ENCODE peak calls at places on chromosomes 2 and 18, in eight cellular contexts. A is sigmoid colon; T is coronary artery; Z is RWPE2; M is CD8-positive, alpha-beta memory T cell; P is aorta; C is suprapubic skin; E is right atrium auricular region. N is an unnamed sample.

GRCh38 chr18:64693756-64694155 is 544.9 kb upstream of the LINC00305 start:
- DNase-seq in A (no peak), C (no peak), Z (no peak), E (no peak), P (no peak), T (no peak), M (no peak), N (no peak)

GRCh38 chr2:48504647-48505327 is 25.2 kb upstream of the STON1 start:
- DNase-seq in Z (no peak), A (no peak), P (no peak), C (no peak), T (no peak), M (no peak), E (no peak), N (no peak)

GRCh38 chr2:145842002-145842401 is 1322.1 kb upstream of the ZEB2 start:
- DNase-seq in C (no peak), T (no peak), P (no peak), A (no peak), Z (no peak), E (no peak), M (no peak), N (no peak)

GRCh38 chr2:28449489-28450395 is 46.1 kb upstream of the PLB1 start:
- DNase-seq in P (no peak), A (peak; percentile 46), Z (no peak), C (peak; percentile 74), E (no peak), T (no peak), M (no peak), N (no peak)

GRCh38 chr18:63974991-63975390 is 5.1 kb downstream of the SERPINB8 start:
- DNase-seq in T (no peak), M (no peak), A (no peak), P (no peak), E (no peak), C (no peak), Z (no peak), N (no peak)

GRCh38 chr2:134795765-134796164 is 42.7 kb upstream of the ACMSD start:
- DNase-seq in M (no peak), E (no peak), Z (no peak), A (no peak), T (no peak), C (no peak), P (no peak), N (no peak)

GRCh38 chr2:130252880-130253645 is 54.8 kb upstream of the TUBA3E start:
- DNase-seq in E (no peak), C (no peak), P (no peak), A (no peak), Z (no peak), T (no peak), M (no peak), N (no peak)

GRCh38 chr2:162582357-162582798 is 238.4 kb downstream of the GCA start:
- DNase-seq in E (no peak), Z (no peak), T (no peak), P (no peak), A (no peak), C (no peak), M (no peak), N (no peak)

GRCh38 chr18:79927597-79928562 is 23.6 kb downstream of the SLC66A2 start:
- DNase-seq in C (peak; percentile 70), T (peak; percentile 65), Z (peak; percentile 58), A (peak; percentile 34), E (no peak), P (peak; percentile 33), M (no peak), N (no peak)

GRCh38 chr2:9950521-9951271 is 797 bp upstream of the GRHL1 start:
- DNase-seq in E (no peak), A (peak; percentile 75), P (no peak), T (no peak), Z (no peak), C (no peak), M (peak; percentile 54), N (peak; percentile 29)

GRCh38 chr18:74342416-74343043 is 26.9 kb downstream of the C18orf63 start:
- DNase-seq in E (no peak), T (no peak), M (no peak), P (no peak), Z (no peak), A (no peak), C (no peak), N (no peak)

GRCh38 chr2:207254526-207255464 is 89.0 kb upstream of the KLF7 start:
- DNase-seq in C (no peak), P (no peak), M (no peak), Z (no peak), T (no peak), E (no peak), A (no peak), N (no peak)

GRCh38 chr2:229860334-229860733 is 61.5 kb downstream of the TRIP12 start:
- DNase-seq in C (no peak), T (no peak), Z (no peak), E (no peak), M (no peak), A (no peak), P (no peak), N (no peak)

GRCh38 chr2:218024336-218024735 is 21.5 kb upstream of the TNS1 start:
- DNase-seq in A (peak; percentile 22), E (no peak), Z (peak; percentile 32), C (peak; percentile 60), P (peak; percentile 34), T (peak; percentile 68), M (no peak), N (peak; percentile 40)

GRCh38 chr2:8165550-8165949 is 516.3 kb upstream of the ID2 start:
- DNase-seq in C (no peak), E (no peak), T (no peak), Z (no peak), M (no peak), A (no peak), P (no peak), N (no peak)

GRCh38 chr2:8159966-8160603 is 521.8 kb upstream of the ID2 start:
- DNase-seq in P (no peak), C (no peak), M (no peak), E (no peak), Z (no peak), A (no peak), T (no peak), N (no peak)

GRCh38 chr2:8159211-8159965 is 522.5 kb upstream of the ID2 start:
- DNase-seq in P (no peak), M (no peak), E (no peak), A (no peak), T (no peak), C (no peak), Z (no peak), N (no peak)

GRCh38 chr2:8160959-8161358 is 520.9 kb upstream of the ID2 start:
- DNase-seq in M (no peak), E (no peak), A (no peak), P (no peak), Z (no peak), C (no peak), T (no peak), N (no peak)

DNA sequence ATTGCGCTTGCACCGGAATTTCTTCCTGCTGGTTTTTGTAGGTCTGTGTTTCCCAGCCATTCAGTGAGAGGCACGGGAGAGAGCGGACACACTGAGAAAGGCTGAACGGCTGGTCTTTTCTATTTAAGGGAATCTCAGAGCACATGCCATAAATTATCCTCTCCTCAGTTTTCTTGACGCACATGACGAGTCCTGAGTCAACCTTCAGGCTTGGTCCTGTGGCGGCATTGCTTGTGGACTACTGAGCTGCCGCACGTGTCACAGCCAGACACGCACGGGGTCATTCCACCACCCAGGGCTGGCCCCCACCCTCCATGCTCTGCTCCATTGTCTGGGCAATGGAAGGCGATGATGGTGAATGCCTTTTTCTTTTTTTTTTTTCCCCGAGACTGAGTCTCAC is 519.3 kb upstream of the ID2 start:
- DNase-seq in Z (no peak), A (peak; percentile 94), P (no peak), C (no peak), E (no peak), T (no peak), M (no peak), N (no peak)
- H3K27ac ChIP-seq in Z (no peak overlapping the region), A (peak overlapping the region; percentile 85), P (no peak overlapping the region), C (no peak overlapping the region), E (no peak overlapping the region), T (no peak overlapping the region), M (no peak overlapping the region), N (no peak overlapping the region)

GRCh38 chr2:234880551-234881211 is 71.1 kb upstream of the SH3BP4 start:
- DNase-seq in C (no peak), Z (peak; percentile 71), A (no peak), M (no peak), E (no peak), P (no peak), T (no peak), N (no peak)
- H3K4me3 ChIP-seq in C (no peak overlapping the region), Z (no peak overlapping the region), A (no peak overlapping the region), M (no peak overlapping the region), E (no peak overlapping the region), P (no peak overlapping the region), T (no peak overlapping the region), N (no peak overlapping the region)

DNA sequence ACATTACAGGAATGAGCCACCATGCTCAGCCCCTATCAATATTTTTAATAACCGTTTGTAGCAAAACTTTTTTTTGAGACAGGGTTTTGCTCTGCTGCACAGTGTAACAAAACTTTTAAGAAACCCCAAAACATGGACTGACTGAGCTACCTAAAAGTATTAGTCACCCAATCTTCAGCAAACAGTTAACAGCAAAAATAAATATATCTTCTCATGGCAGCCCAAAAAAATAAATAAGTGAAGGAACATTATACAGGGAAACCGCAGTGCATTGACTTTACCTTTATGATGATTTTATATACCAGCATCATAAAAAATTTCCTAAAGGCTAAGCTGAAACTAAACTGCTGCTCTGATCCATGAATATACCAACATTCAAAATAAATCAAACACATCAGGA is 424.6 kb downstream of the METTL4 start:
- DNase-seq in T (no peak), Z (no peak), M (no peak), E (no peak), C (no peak), A (no peak), P (no peak), N (no peak)
- H3K27ac ChIP-seq in T (no peak overlapping the region), Z (peak overlapping the region; percentile 52), M (no peak overlapping the region), E (no peak overlapping the region), C (no peak overlapping the region), A (no peak overlapping the region), P (no peak overlapping the region), N (no peak overlapping the region)

GRCh38 chr2:58047969-58048368 is 1.4 kb downstream of the VRK2 start:
- DNase-seq in P (no peak), M (no peak), T (no peak), Z (no peak), E (no peak), A (no peak), C (no peak), N (no peak)

GRCh38 chr2:58046335-58046584 is 346 bp upstream of the VRK2 start:
- DNase-seq in C (no peak), M (no peak), A (no peak), P (no peak), T (no peak), Z (no peak), E (no peak), N (no peak)

GRCh38 chr2:58045580-58046334 is 849 bp upstream of the VRK2 start:
- DNase-seq in A (no peak), T (no peak), E (no peak), P (no peak), M (no peak), Z (no peak), C (no peak), N (no peak)

GRCh38 chr2:58046585-58047372 is at the start of gene VRK2:
- DNase-seq in Z (peak; percentile 92), E (peak; percentile 84), M (peak; percentile 76), P (peak; percentile 94), T (peak; percentile 91), C (peak; percentile 89), A (peak; percentile 93), N (peak; percentile 90)

DNA sequence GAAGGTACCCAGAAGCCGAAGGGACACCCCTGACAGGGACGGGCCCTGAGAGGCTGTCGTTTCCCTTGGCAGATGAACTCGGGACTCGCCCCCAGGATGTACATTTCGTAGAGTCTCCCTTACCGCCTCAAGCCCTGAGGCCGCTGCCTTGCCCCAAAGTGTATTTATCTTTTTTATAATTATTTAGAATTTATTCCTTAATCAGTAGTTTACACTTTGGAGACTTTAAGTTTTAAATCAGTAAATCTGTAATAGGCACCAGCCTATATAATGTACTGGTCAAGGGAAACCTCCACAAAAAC is 718 bp downstream of the VRK2 start:
- DNase-seq in A (no peak), C (no peak), E (no peak), M (no peak), T (no peak), P (no peak), Z (no peak), N (no peak)
- H3K4me3 ChIP-seq in A (peak overlapping the region; percentile 71), C (peak overlapping the region; percentile 68), E (peak overlapping the region; percentile 83), M (peak overlapping the region; percentile 80), T (peak overlapping the region; percentile 80), P (peak overlapping the region; percentile 65), Z (peak overlapping the region; percentile 70), N (peak overlapping the region; percentile 84)